ENCODE peak calls at places on chromosomes 11 and 22, in four cellular contexts. W, P, Y and S are unnamed samples.

GRCh38 chr22:45125198-45125597 is 38.5 kb upstream of the NUP50 start:
- DNase-seq in W (no peak), P (no peak), Y (no peak), S (no peak)

GRCh38 chr11:65389294-65389980 is 3.0 kb downstream of the FRMD8 start:
- DNase-seq in W (no peak), P (no peak), Y (no peak), S (no peak)

GRCh38 chr11:65411681-65412070 is 10.9 kb upstream of the NEAT1 start:
- DNase-seq in W (no peak), P (no peak), Y (no peak), S (peak; percentile 31)

GRCh38 chr11:120125005-120125404 is 12.9 kb downstream of the TRIM29 start:
- DNase-seq in W (peak; percentile 67), P (no peak), Y (no peak), S (peak; percentile 69)

GRCh38 chr11:12785901-12786300 is 111.7 kb downstream of the TEAD1 start:
- DNase-seq in W (no peak), P (peak; percentile 87), Y (no peak), S (no peak)

GRCh38 chr11:62922653-62923371 is 1.6 kb upstream of the CHRM1 start:
- DNase-seq in W (no peak), P (no peak), Y (no peak), S (no peak)

GRCh38 chr22:40499187-40499753 is 128.9 kb downstream of the SGSM3 start:
- DNase-seq in W (peak; percentile 72), P (peak; percentile 30), Y (peak; percentile 46), S (no peak)

GRCh38 chr11:19959697-19960096 is 200.6 kb downstream of the DBX1 start:
- DNase-seq in W (no peak), P (no peak), Y (no peak), S (no peak)

GRCh38 chr11:122115520-122116343 is at the start of gene BLID:
- DNase-seq in W (peak; percentile 38), P (peak; percentile 55), Y (no peak), S (no peak)

GRCh38 chr11:133163463-133164419 is 368.6 kb downstream of the OPCML start:
- DNase-seq in W (no peak), P (peak; percentile 23), Y (no peak), S (no peak)

GRCh38 chr11:118306556-118306955 is 2.0 kb downstream of the CD3E start:
- DNase-seq in W (no peak), P (no peak), Y (no peak), S (no peak)

GRCh38 chr11:40987895-40988435 is 471.5 kb downstream of the LRRC4C start:
- DNase-seq in W (no peak), P (no peak), Y (no peak), S (no peak)

GRCh38 chr11:8017071-8017470 is 29.9 kb downstream of the EIF3F start:
- DNase-seq in W (no peak), P (no peak), Y (no peak), S (no peak)

GRCh38 chr11:119772581-119772980 is 43.6 kb upstream of the NECTIN1 start:
- DNase-seq in W (no peak), P (no peak), Y (no peak), S (no peak)

GRCh38 chr11:16959528-16960100 is 54.6 kb downstream of the PLEKHA7 start:
- DNase-seq in W (no peak), P (no peak), Y (no peak), S (no peak)

GRCh38 chr11:73404048-73404447 is 27.8 kb downstream of the RELT start:
- DNase-seq in W (peak; percentile 75), P (peak; percentile 60), Y (peak; percentile 70), S (peak; percentile 72)

GRCh38 chr11:95925011-95925410 is 1.1 kb upstream of the MTMR2 start:
- DNase-seq in W (no peak), P (no peak), Y (no peak), S (no peak)

GRCh38 chr11:74680035-74680671 is 51.1 kb downstream of the CHRDL2 start:
- DNase-seq in W (peak; percentile 16), P (no peak), Y (no peak), S (no peak)

GRCh38 chr22:29719894-29720645 is at the start of gene CABP7:
- DNase-seq in W (no peak), P (no peak), Y (no peak), S (no peak)

GRCh38 chr11:10666976-10667892 is 26.3 kb downstream of the IRAG1 start:
- DNase-seq in W (no peak), P (no peak), Y (no peak), S (no peak)

GRCh38 chr11:96213500-96213899 is 129.5 kb downstream of the MAML2 start:
- DNase-seq in W (no peak), P (no peak), Y (no peak), S (no peak)

GRCh38 chr11:86488553-86488952 is 113.9 kb downstream of the CCDC81 start:
- DNase-seq in W (no peak), P (no peak), Y (no peak), S (no peak)

GRCh38 chr11:95082576-95083001 is 7.1 kb upstream of the ENDOD1 start:
- DNase-seq in W (no peak), P (no peak), Y (no peak), S (no peak)

GRCh38 chr11:130300567-130300966 is 14.2 kb downstream of the ZBTB44 start:
- DNase-seq in W (no peak), P (no peak), Y (no peak), S (no peak)

GRCh38 chr11:73493838-73494598 is 103.9 kb downstream of the FAM168A start:
- DNase-seq in W (no peak), P (no peak), Y (no peak), S (no peak)

GRCh38 chr11:14182833-14183340 is 176.1 kb downstream of the RRAS2 start:
- DNase-seq in W (no peak), P (no peak), Y (no peak), S (no peak)

GRCh38 chr22:44932493-44932892 is 77.3 kb downstream of the PHF21B start:
- DNase-seq in W (no peak), P (no peak), Y (no peak), S (no peak)

GRCh38 chr22:30309981-30310672 is 16.6 kb downstream of the TBC1D10A start:
- DNase-seq in W (peak; percentile 71), P (peak; percentile 77), Y (no peak), S (peak; percentile 76)

GRCh38 chr11:69539416-69540117 is 58.1 kb downstream of the LINC01488 start:
- DNase-seq in W (peak; percentile 60), P (peak; percentile 13), Y (no peak), S (no peak)
- H3K27ac ChIP-seq in W (peak overlapping the region; percentile 81), P (peak overlapping the region; percentile 56), Y (no peak overlapping the region), S (no peak overlapping the region)

GRCh38 chr11:25737071-25737675 is 594.8 kb upstream of the ANO3 start:
- DNase-seq in W (no peak), P (no peak), Y (no peak), S (no peak)

GRCh38 chr11:25734592-25735211 is 597.2 kb upstream of the ANO3 start:
- DNase-seq in W (no peak), P (no peak), Y (no peak), S (no peak)

GRCh38 chr11:25733777-25734176 is 598.2 kb upstream of the ANO3 start:
- DNase-seq in W (no peak), P (no peak), Y (no peak), S (no peak)
- TF ChIP-seq CTCF in W (no peak), P (no peak), Y (no peak), S (no peak)

DNA sequence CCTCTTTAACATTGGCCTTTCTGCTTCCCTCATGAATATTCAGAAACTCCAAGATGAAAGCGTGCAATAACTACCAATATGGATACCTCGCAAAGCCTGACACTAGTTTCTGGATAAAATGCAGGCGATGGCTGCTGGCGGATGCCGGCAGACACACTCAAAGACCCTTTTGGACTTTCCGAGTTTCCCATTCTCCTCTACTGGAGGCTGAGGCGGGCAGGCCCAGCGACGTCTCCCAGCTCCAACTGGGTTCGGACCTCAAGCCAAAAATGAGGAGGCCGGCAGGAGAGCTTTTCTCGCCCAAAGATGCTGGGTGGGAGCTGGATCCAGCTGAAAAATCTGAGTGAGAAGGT is 376 bp upstream of the FEZ1 start:
- DNase-seq in W (no peak), P (no peak), Y (no peak), S (no peak)
- H3K4me3 ChIP-seq in W (peak overlapping the region; percentile 82), P (no peak overlapping the region), Y (peak overlapping the region; percentile 80), S (peak overlapping the region; percentile 38)

GRCh38 chr11:61769169-61769920 is 16.9 kb downstream of the MYRF start:
- DNase-seq in W (no peak), P (peak; percentile 58), Y (peak; percentile 50), S (no peak)
- H3K27ac ChIP-seq in W (no peak overlapping the region), P (peak overlapping the region; percentile 70), Y (peak overlapping the region; percentile 52), S (no peak overlapping the region)

GRCh38 chr11:103114836-103115235 is 5.6 kb downstream of the DYNC2H1 start:
- DNase-seq in W (no peak), P (no peak), Y (no peak), S (no peak)
- TF ChIP-seq CTCF in W (no peak), P (no peak), Y (no peak), S (no peak)

GRCh38 chr11:2271327-2272240 is 1.2 kb upstream of the ASCL2 start:
- DNase-seq in W (no peak), P (no peak), Y (no peak), S (peak; percentile 39)

GRCh38 chr11:2270322-2271076 is at the start of gene ASCL2:
- DNase-seq in W (no peak), P (no peak), Y (no peak), S (peak; percentile 48)

GRCh38 chr11:2269601-2270321 is 627 bp downstream of the ASCL2 start:
- DNase-seq in W (no peak), P (peak; percentile 67), Y (no peak), S (peak; percentile 77)

GRCh38 chr11:2272241-2272945 is 2.0 kb upstream of the ASCL2 start:
- DNase-seq in W (no peak), P (no peak), Y (no peak), S (peak; percentile 6)

DNA sequence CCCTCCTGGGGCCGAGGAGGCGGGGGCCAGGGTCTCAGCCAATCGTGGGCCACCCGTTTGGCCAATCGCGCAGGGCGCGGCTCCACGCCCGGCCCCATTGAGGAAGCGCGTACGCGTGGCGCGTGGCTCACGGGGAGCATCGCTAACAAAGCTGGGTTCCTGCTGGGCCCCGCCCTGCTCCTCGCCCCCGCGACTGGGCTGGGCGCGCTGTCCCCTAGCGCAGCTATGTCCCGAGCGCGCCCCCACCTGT is 614 bp upstream of the ASCL2 start:
- DNase-seq in W (peak; percentile 38), P (peak; percentile 40), Y (no peak), S (peak; percentile 64)
- H3K4me3 ChIP-seq in W (peak overlapping the region; percentile 53), P (no peak overlapping the region), Y (no peak overlapping the region), S (no peak overlapping the region)

GRCh38 chr11:124177344-124177743 is 5.8 kb upstream of the OR10D3 start:
- DNase-seq in W (no peak), P (no peak), Y (no peak), S (no peak)
- H3K27ac ChIP-seq in W (no peak overlapping the region), P (no peak overlapping the region), Y (no peak overlapping the region), S (no peak overlapping the region)

GRCh38 chr22:23221351-23221804 is 41.1 kb downstream of the BCR start:
- DNase-seq in W (no peak), P (no peak), Y (no peak), S (no peak)
- TF ChIP-seq CTCF in W (no peak), P (no peak), Y (no peak), S (no peak)